ENCODE peak calls at places on chromosomes 3 and 15, in five cellular contexts. P is osteoblast; T is prostate gland; J is body of pancreas; N is CD4-positive, alpha-beta memory T cell. D is an unnamed sample. For H3K4me1 and H3K9me3, the result is how much of the 10 kb centered on the place peaks cover.

GRCh38 chr15:81410318-81410753 is 36.3 kb upstream of the TMC3 start:
- DNase-seq in P (peak), T (peak), J (peak), N (peak), D (peak)

GRCh38 chr3:144028798-144029411 is 57.3 kb downstream of the DIPK2A start:
- DNase-seq in P (no peak), T (no peak), J (peak), N (no peak), D (no peak)

GRCh38 chr3:180306691-180307090 is 270.0 kb upstream of the PEX5L start:
- DNase-seq in P (no peak), T (no peak), J (peak), N (no peak), D (no peak)

GRCh38 chr3:197317250-197317963 is 19.0 kb upstream of the DLG1 start:
- DNase-seq in P (no peak), T (peak), J (no peak), N (no peak), D (no peak)

GRCh38 chr3:65627102-65627501 is 411.6 kb downstream of the MAGI1 start:
- DNase-seq in P (no peak), T (no peak), J (no peak), N (no peak), D (no peak)

GRCh38 chr3:90056633-90057032 is 949.2 kb downstream of the EPHA3 start:
- DNase-seq in P (peak), T (no peak), J (no peak), N (no peak), D (no peak)

GRCh38 chr15:76151599-76151974 is 91.8 kb downstream of the TMEM266 start:
- DNase-seq in P (no peak), T (no peak), J (no peak), N (no peak), D (no peak)

GRCh38 chr3:69558912-69559311 is 173.0 kb upstream of the FRMD4B start:
- DNase-seq in P (no peak), T (peak), J (peak), N (no peak), D (no peak)

GRCh38 chr15:45522931-45523331 is 376 bp upstream of the SLC30A4 start:
- DNase-seq in P (peak), T (peak), J (no peak), N (no peak), D (no peak)

GRCh38 chr3:127222664-127223063 is 29.7 kb downstream of the PRR23E start:
- DNase-seq in P (no peak), T (no peak), J (no peak), N (no peak), D (no peak)

GRCh38 chr3:175777495-175777894 is 918.4 kb downstream of the NAALADL2 start:
- DNase-seq in P (no peak), T (no peak), J (no peak), N (no peak), D (no peak)

GRCh38 chr15:83565553-83566159 is 88.3 kb upstream of the ADAMTSL3 start:
- DNase-seq in P (peak), T (no peak), J (peak), N (no peak), D (peak)

GRCh38 chr3:42653560-42654330 is at the start of gene ZBTB47:
- DNase-seq in P (peak), T (no peak), J (peak), N (no peak), D (no peak)

GRCh38 chr15:91922701-91923279 is 69.3 kb downstream of the SLCO3A1 start:
- DNase-seq in P (no peak), T (no peak), J (peak), N (no peak), D (no peak)

GRCh38 chr15:37877851-37878577 is 56.4 kb upstream of the TMCO5A start:
- DNase-seq in P (no peak), T (no peak), J (no peak), N (no peak), D (no peak)

GRCh38 chr3:21435871-21436270 is 315.1 kb downstream of the ZNF385D start:
- DNase-seq in P (no peak), T (no peak), J (peak), N (no peak), D (no peak)

GRCh38 chr15:93236924-93237323 is 147.9 kb upstream of the RGMA start:
- DNase-seq in P (no peak), T (no peak), J (no peak), N (no peak), D (no peak)

GRCh38 chr3:35932995-35933394 is 293.7 kb downstream of the ARPP21 start:
- DNase-seq in P (no peak), T (no peak), J (no peak), N (no peak), D (no peak)

GRCh38 chr15:31371520-31372240 is 45.0 kb downstream of the KLF13 start:
- DNase-seq in P (no peak), T (no peak), J (no peak), N (no peak), D (no peak)

GRCh38 chr3:151816091-151816604 is 2.2 kb downstream of the AADAC start:
- DNase-seq in P (peak), T (no peak), J (peak), N (no peak), D (no peak)

GRCh38 chr15:34987182-34987488 is 952 bp downstream of the ZNF770 start:
- DNase-seq in P (peak), T (no peak), J (no peak), N (no peak), D (no peak)

GRCh38 chr15:100060276-100060926 is 281.4 kb downstream of the ADAMTS17 start:
- DNase-seq in P (no peak), T (peak), J (peak), N (no peak), D (no peak)

GRCh38 chr3:5231067-5231466 is 43.6 kb downstream of the EDEM1 start:
- DNase-seq in P (no peak), T (no peak), J (no peak), N (no peak), D (no peak)

GRCh38 chr3:58621086-58621830 is 44.1 kb upstream of the FAM107A start:
- DNase-seq in P (no peak), T (no peak), J (no peak), N (no peak), D (no peak)

GRCh38 chr3:193815246-193816027 is 222.4 kb downstream of the OPA1 start:
- DNase-seq in P (peak), T (no peak), J (no peak), N (no peak), D (no peak)
- H3K4me1 ChIP-seq in P (under half), T (under half), J (under half), N (under half), D (under half)

GRCh38 chr3:99846472-99846871 is 28.8 kb downstream of the CMSS1 start:
- DNase-seq in P (peak), T (no peak), J (peak), N (no peak), D (no peak)

GRCh38 chr3:99845335-99845734 is 27.7 kb downstream of the CMSS1 start:
- DNase-seq in P (no peak), T (no peak), J (no peak), N (no peak), D (no peak)

GRCh38 chr3:99848433-99848832 is 30.8 kb downstream of the CMSS1 start:
- DNase-seq in P (no peak), T (no peak), J (no peak), N (no peak), D (no peak)

GRCh38 chr3:99843590-99844260 is 26.1 kb downstream of the CMSS1 start:
- DNase-seq in P (peak), T (no peak), J (peak), N (no peak), D (no peak)

GRCh38 chr3:99845999-99846398 is 28.3 kb downstream of the CMSS1 start:
- DNase-seq in P (no peak), T (no peak), J (no peak), N (no peak), D (no peak)
- H3K27ac ChIP-seq in P (peak), T (no peak), J (peak), N (no peak), D (no peak)

GRCh38 chr15:87662575-87662974 is 594.0 kb downstream of the NTRK3 start:
- DNase-seq in P (no peak), T (no peak), J (no peak), N (no peak), D (no peak)

GRCh38 chr15:87656373-87656772 is 600.2 kb downstream of the NTRK3 start:
- DNase-seq in P (no peak), T (no peak), J (no peak), N (no peak), D (no peak)

GRCh38 chr15:87661481-87661880 is 595.1 kb downstream of the NTRK3 start:
- DNase-seq in P (no peak), T (no peak), J (no peak), N (no peak), D (no peak)

GRCh38 chr15:87660494-87661129 is 595.9 kb downstream of the NTRK3 start:
- DNase-seq in P (no peak), T (no peak), J (no peak), N (no peak), D (no peak)

GRCh38 chr15:87661952-87662351 is 594.6 kb downstream of the NTRK3 start:
- DNase-seq in P (no peak), T (no peak), J (no peak), N (no peak), D (no peak)
- H3K9me3 ChIP-seq in P (under half), T (under half), J (under half), N (under half), D (under half)

DNA sequence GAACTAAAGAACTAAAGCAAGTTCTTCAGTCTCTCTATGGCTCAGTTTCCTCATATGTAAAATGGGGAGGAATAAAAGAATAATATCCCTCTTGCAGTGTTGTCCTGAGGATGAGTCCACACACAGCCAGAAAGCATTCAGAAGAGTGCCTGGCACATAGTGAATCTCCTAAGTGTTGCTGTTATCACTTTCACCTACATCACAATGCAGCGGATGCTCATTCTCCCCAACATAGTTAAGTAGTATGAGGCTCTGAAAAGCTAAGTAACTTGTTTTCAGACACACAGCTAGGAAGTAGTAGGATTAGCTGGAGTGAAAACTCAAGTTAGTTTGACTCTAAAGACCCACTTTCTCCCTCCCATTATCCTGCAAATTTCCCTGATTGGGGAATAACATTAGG is 9.1 kb upstream of the USP3 start:
- DNase-seq in P (no peak), T (no peak), J (no peak), N (no peak), D (no peak)
- H3K4me1 ChIP-seq in P (under half), T (under half), J (under half), N (half or more), D (half or more)

GRCh38 chr3:177473184-177473583 is 275.9 kb upstream of the TBL1XR1 start:
- DNase-seq in P (peak), T (no peak), J (no peak), N (no peak), D (no peak)

GRCh38 chr3:177470200-177470941 is 273.1 kb upstream of the TBL1XR1 start:
- DNase-seq in P (no peak), T (no peak), J (no peak), N (no peak), D (no peak)

GRCh38 chr3:177473903-177474302 is 276.6 kb upstream of the TBL1XR1 start:
- DNase-seq in P (no peak), T (no peak), J (no peak), N (no peak), D (no peak)

GRCh38 chr3:177474652-177475051 is 277.4 kb upstream of the TBL1XR1 start:
- DNase-seq in P (no peak), T (no peak), J (no peak), N (no peak), D (no peak)

GRCh38 chr3:177471733-177472480 is 274.6 kb upstream of the TBL1XR1 start:
- DNase-seq in P (no peak), T (no peak), J (no peak), N (no peak), D (no peak)
- H3K27ac ChIP-seq in P (no peak), T (peak), J (no peak), N (no peak), D (no peak)

GRCh38 chr15:25178835-25179672 is 224.3 kb downstream of the SNRPN start:
- DNase-seq in P (peak), T (peak), J (peak), N (no peak), D (no peak)
- H3K9me3 ChIP-seq in P (under half), T (under half), J (under half), N (under half), D (half or more)

GRCh38 chr3:177210744-177211502 is 13.6 kb upstream of the TBL1XR1 start:
- DNase-seq in P (no peak), T (no peak), J (no peak), N (no peak), D (no peak)

GRCh38 chr3:177211503-177212277 is 14.4 kb upstream of the TBL1XR1 start:
- DNase-seq in P (no peak), T (peak), J (peak), N (no peak), D (no peak)

GRCh38 chr3:177213806-177214528 is 16.7 kb upstream of the TBL1XR1 start:
- DNase-seq in P (peak), T (no peak), J (no peak), N (no peak), D (no peak)

GRCh38 chr3:177212756-177213155 is 15.5 kb upstream of the TBL1XR1 start:
- DNase-seq in P (no peak), T (no peak), J (no peak), N (no peak), D (no peak)

GRCh38 chr3:177212278-177212610 is 15.0 kb upstream of the TBL1XR1 start:
- DNase-seq in P (no peak), T (no peak), J (no peak), N (no peak), D (peak)
- H3K4me1 ChIP-seq in P (under half), T (under half), J (under half), N (under half), D (under half)

D was measured in CD4-positive, CD25-positive, alpha-beta regulatory T cell.